ENCODE peak calls at places on chromosomes 12 and 14, in nine cellular contexts. One of them, this sample, is unnamed.

GRCh38 chr12:95205685-95206084 is 11.6 kb downstream of the FGD6 start:
- DNase-seq in cardiac muscle cell: peak
- DNase-seq in A549: peak
- DNase-seq in nephron progenitor cell: no peak
- DNase-seq in foreskin fibroblast: peak
- DNase-seq in fibroblast of mammary gland: peak
- DNase-seq in RWPE2: peak
- DNase-seq in lung: no peak
- DNase-seq in heart right ventricle: no peak
- DNase-seq in this sample: no peak

GRCh38 chr14:73491256-73491976 is 683 bp downstream of the RIOX1 start:
- DNase-seq in cardiac muscle cell: peak
- DNase-seq in A549: peak
- DNase-seq in nephron progenitor cell: peak
- DNase-seq in foreskin fibroblast: peak
- DNase-seq in fibroblast of mammary gland: peak
- DNase-seq in RWPE2: peak
- DNase-seq in lung: peak
- DNase-seq in heart right ventricle: peak
- DNase-seq in this sample: peak

GRCh38 chr12:127809236-127809635 is 457.7 kb upstream of the TMEM132C start:
- DNase-seq in cardiac muscle cell: peak
- DNase-seq in A549: no peak
- DNase-seq in nephron progenitor cell: no peak
- DNase-seq in foreskin fibroblast: peak
- DNase-seq in fibroblast of mammary gland: peak
- DNase-seq in RWPE2: no peak
- DNase-seq in lung: no peak
- DNase-seq in heart right ventricle: peak
- DNase-seq in this sample: no peak

GRCh38 chr12:126507231-126507630 is 1442.0 kb downstream of the AACS start:
- DNase-seq in cardiac muscle cell: no peak
- DNase-seq in A549: no peak
- DNase-seq in nephron progenitor cell: no peak
- DNase-seq in foreskin fibroblast: peak
- DNase-seq in fibroblast of mammary gland: no peak
- DNase-seq in RWPE2: no peak
- DNase-seq in lung: no peak
- DNase-seq in heart right ventricle: no peak
- DNase-seq in this sample: no peak

GRCh38 chr12:32031109-32031508 is 71.9 kb downstream of the RESF1 start:
- DNase-seq in cardiac muscle cell: peak
- DNase-seq in A549: no peak
- DNase-seq in nephron progenitor cell: no peak
- DNase-seq in foreskin fibroblast: no peak
- DNase-seq in fibroblast of mammary gland: no peak
- DNase-seq in RWPE2: no peak
- DNase-seq in lung: no peak
- DNase-seq in heart right ventricle: no peak
- DNase-seq in this sample: no peak

GRCh38 chr12:89016970-89017778 is 335.1 kb downstream of the DUSP6 start:
- DNase-seq in cardiac muscle cell: peak
- DNase-seq in A549: peak
- DNase-seq in nephron progenitor cell: peak
- DNase-seq in foreskin fibroblast: peak
- DNase-seq in fibroblast of mammary gland: peak
- DNase-seq in RWPE2: peak
- DNase-seq in lung: peak
- DNase-seq in heart right ventricle: peak
- DNase-seq in this sample: peak

GRCh38 chr14:93751946-93752660 is 36.2 kb downstream of the PRIMA1 start:
- DNase-seq in cardiac muscle cell: no peak
- DNase-seq in A549: no peak
- DNase-seq in nephron progenitor cell: no peak
- DNase-seq in foreskin fibroblast: no peak
- DNase-seq in fibroblast of mammary gland: no peak
- DNase-seq in RWPE2: no peak
- DNase-seq in lung: no peak
- DNase-seq in heart right ventricle: no peak
- DNase-seq in this sample: no peak

GRCh38 chr14:103334644-103335603 is 887 bp downstream of the EIF5 start:
- DNase-seq in cardiac muscle cell: peak
- DNase-seq in A549: no peak
- DNase-seq in nephron progenitor cell: peak
- DNase-seq in foreskin fibroblast: peak
- DNase-seq in fibroblast of mammary gland: peak
- DNase-seq in RWPE2: peak
- DNase-seq in lung: peak
- DNase-seq in heart right ventricle: peak
- DNase-seq in this sample: peak

GRCh38 chr12:57430117-57430930 is 519 bp downstream of the R3HDM2 start:
- DNase-seq in cardiac muscle cell: peak
- DNase-seq in A549: peak
- DNase-seq in nephron progenitor cell: peak
- DNase-seq in foreskin fibroblast: no peak
- DNase-seq in fibroblast of mammary gland: peak
- DNase-seq in RWPE2: no peak
- DNase-seq in lung: peak
- DNase-seq in heart right ventricle: peak
- DNase-seq in this sample: peak

GRCh38 chr12:2156333-2156732 is 103.5 kb downstream of the CACNA1C start:
- DNase-seq in cardiac muscle cell: no peak
- DNase-seq in A549: no peak
- DNase-seq in nephron progenitor cell: no peak
- DNase-seq in foreskin fibroblast: no peak
- DNase-seq in fibroblast of mammary gland: no peak
- DNase-seq in RWPE2: no peak
- DNase-seq in lung: no peak
- DNase-seq in heart right ventricle: no peak
- DNase-seq in this sample: no peak

GRCh38 chr14:95006479-95006878 is 150.8 kb downstream of the DICER1 start:
- DNase-seq in cardiac muscle cell: no peak
- DNase-seq in A549: no peak
- DNase-seq in nephron progenitor cell: no peak
- DNase-seq in foreskin fibroblast: no peak
- DNase-seq in fibroblast of mammary gland: no peak
- DNase-seq in RWPE2: no peak
- DNase-seq in lung: no peak
- DNase-seq in heart right ventricle: no peak
- DNase-seq in this sample: no peak

GRCh38 chr14:90179809-90180779 is 76.3 kb upstream of the PSMC1 start:
- DNase-seq in cardiac muscle cell: no peak
- DNase-seq in A549: no peak
- DNase-seq in nephron progenitor cell: no peak
- DNase-seq in foreskin fibroblast: no peak
- DNase-seq in fibroblast of mammary gland: no peak
- DNase-seq in RWPE2: no peak
- DNase-seq in lung: no peak
- DNase-seq in heart right ventricle: no peak
- DNase-seq in this sample: no peak

GRCh38 chr12:75738486-75738885 is 227.1 kb upstream of the KRR1 start:
- DNase-seq in cardiac muscle cell: peak
- DNase-seq in A549: no peak
- DNase-seq in nephron progenitor cell: no peak
- DNase-seq in foreskin fibroblast: peak
- DNase-seq in fibroblast of mammary gland: peak
- DNase-seq in RWPE2: no peak
- DNase-seq in lung: no peak
- DNase-seq in heart right ventricle: no peak
- DNase-seq in this sample: peak

GRCh38 chr14:35305633-35306032 is 13.5 kb downstream of the PSMA6 start:
- DNase-seq in cardiac muscle cell: no peak
- DNase-seq in A549: no peak
- DNase-seq in nephron progenitor cell: no peak
- DNase-seq in foreskin fibroblast: no peak
- DNase-seq in fibroblast of mammary gland: no peak
- DNase-seq in RWPE2: no peak
- DNase-seq in lung: no peak
- DNase-seq in heart right ventricle: no peak
- DNase-seq in this sample: no peak

GRCh38 chr12:88650715-88651114 is 70.4 kb upstream of the KITLG start:
- DNase-seq in cardiac muscle cell: peak
- DNase-seq in A549: no peak
- DNase-seq in nephron progenitor cell: no peak
- DNase-seq in foreskin fibroblast: peak
- DNase-seq in fibroblast of mammary gland: peak
- DNase-seq in RWPE2: no peak
- DNase-seq in lung: no peak
- DNase-seq in heart right ventricle: no peak
- DNase-seq in this sample: no peak

GRCh38 chr14:51341338-51341737 is 101.3 kb downstream of the TMX1 start:
- DNase-seq in cardiac muscle cell: no peak
- DNase-seq in A549: no peak
- DNase-seq in nephron progenitor cell: no peak
- DNase-seq in foreskin fibroblast: peak
- DNase-seq in fibroblast of mammary gland: no peak
- DNase-seq in RWPE2: no peak
- DNase-seq in lung: no peak
- DNase-seq in heart right ventricle: no peak
- DNase-seq in this sample: no peak

GRCh38 chr14:56145181-56145580 is 27.0 kb downstream of the PELI2 start:
- DNase-seq in cardiac muscle cell: peak
- DNase-seq in A549: no peak
- DNase-seq in nephron progenitor cell: no peak
- DNase-seq in foreskin fibroblast: no peak
- DNase-seq in fibroblast of mammary gland: peak
- DNase-seq in RWPE2: no peak
- DNase-seq in lung: no peak
- DNase-seq in heart right ventricle: no peak
- DNase-seq in this sample: no peak

GRCh38 chr14:23483216-23483854 is 13.8 kb downstream of the NGDN start:
- DNase-seq in cardiac muscle cell: peak
- DNase-seq in A549: peak
- DNase-seq in nephron progenitor cell: peak
- DNase-seq in foreskin fibroblast: peak
- DNase-seq in fibroblast of mammary gland: peak
- DNase-seq in RWPE2: no peak
- DNase-seq in lung: no peak
- DNase-seq in heart right ventricle: no peak
- DNase-seq in this sample: peak

GRCh38 chr14:102967506-102967795 is 45.0 kb downstream of the AMN start:
- DNase-seq in cardiac muscle cell: no peak
- DNase-seq in A549: no peak
- DNase-seq in nephron progenitor cell: no peak
- DNase-seq in foreskin fibroblast: no peak
- DNase-seq in fibroblast of mammary gland: no peak
- DNase-seq in RWPE2: no peak
- DNase-seq in lung: no peak
- DNase-seq in heart right ventricle: no peak
- DNase-seq in this sample: no peak

GRCh38 chr12:49933793-49934192 is 16.7 kb upstream of the AQP2 start:
- DNase-seq in cardiac muscle cell: peak
- DNase-seq in A549: no peak
- DNase-seq in nephron progenitor cell: no peak
- DNase-seq in foreskin fibroblast: peak
- DNase-seq in fibroblast of mammary gland: peak
- DNase-seq in RWPE2: no peak
- DNase-seq in lung: no peak
- DNase-seq in heart right ventricle: no peak
- DNase-seq in this sample: no peak

GRCh38 chr14:21206753-21207684 is 51.2 kb upstream of the OR5AU1 start:
- DNase-seq in cardiac muscle cell: no peak
- DNase-seq in A549: no peak
- DNase-seq in nephron progenitor cell: no peak
- DNase-seq in foreskin fibroblast: no peak
- DNase-seq in fibroblast of mammary gland: no peak
- DNase-seq in RWPE2: no peak
- DNase-seq in lung: no peak
- DNase-seq in heart right ventricle: no peak
- DNase-seq in this sample: no peak
- TF ChIP-seq CTCF in cardiac muscle cell: no peak
- TF ChIP-seq CTCF in A549: no peak
- TF ChIP-seq CTCF in nephron progenitor cell: no peak
- TF ChIP-seq CTCF in foreskin fibroblast: no peak
- TF ChIP-seq CTCF in fibroblast of mammary gland: no peak
- TF ChIP-seq CTCF in RWPE2: no peak
- TF ChIP-seq CTCF in lung: no peak
- TF ChIP-seq CTCF in heart right ventricle: no peak
- TF ChIP-seq CTCF in this sample: no peak

DNA sequence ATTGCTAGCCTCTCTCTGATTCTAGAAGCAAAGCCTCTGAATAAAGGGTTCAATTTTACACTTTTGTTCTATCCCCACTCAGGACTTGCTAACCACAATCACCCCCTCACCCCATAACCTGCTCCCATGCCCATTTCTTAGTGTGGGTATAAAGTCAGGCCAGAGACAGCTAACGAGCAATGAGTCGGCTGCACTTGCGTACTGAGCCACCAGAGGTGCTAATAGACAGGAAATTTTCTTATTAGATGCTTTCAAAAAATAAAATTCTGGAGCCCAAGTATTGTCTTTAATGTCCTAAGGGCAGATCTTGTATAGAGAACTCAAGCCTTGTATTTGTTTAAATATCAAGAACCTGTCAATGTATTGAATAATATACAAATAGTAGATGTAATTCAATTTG is 256.9 kb downstream of the SYT1 start:
- DNase-seq in cardiac muscle cell: peak
- DNase-seq in A549: peak
- DNase-seq in nephron progenitor cell: no peak
- DNase-seq in foreskin fibroblast: peak
- DNase-seq in fibroblast of mammary gland: no peak
- DNase-seq in RWPE2: no peak
- DNase-seq in lung: no peak
- DNase-seq in heart right ventricle: no peak
- DNase-seq in this sample: no peak
- TF ChIP-seq CTCF in cardiac muscle cell: peak
- TF ChIP-seq CTCF in A549: peak
- TF ChIP-seq CTCF in nephron progenitor cell: peak
- TF ChIP-seq CTCF in foreskin fibroblast: peak
- TF ChIP-seq CTCF in fibroblast of mammary gland: peak
- TF ChIP-seq CTCF in RWPE2: peak
- TF ChIP-seq CTCF in lung: no peak
- TF ChIP-seq CTCF in heart right ventricle: no peak
- TF ChIP-seq CTCF in this sample: peak

GRCh38 chr12:25970916-25971674 is 12.6 kb downstream of the RASSF8 start:
- DNase-seq in cardiac muscle cell: peak
- DNase-seq in A549: no peak
- DNase-seq in nephron progenitor cell: no peak
- DNase-seq in foreskin fibroblast: peak
- DNase-seq in fibroblast of mammary gland: peak
- DNase-seq in RWPE2: no peak
- DNase-seq in lung: no peak
- DNase-seq in heart right ventricle: no peak
- DNase-seq in this sample: no peak
- TF ChIP-seq CTCF in cardiac muscle cell: peak
- TF ChIP-seq CTCF in A549: no peak
- TF ChIP-seq CTCF in nephron progenitor cell: peak
- TF ChIP-seq CTCF in foreskin fibroblast: no peak
- TF ChIP-seq CTCF in fibroblast of mammary gland: peak
- TF ChIP-seq CTCF in RWPE2: no peak
- TF ChIP-seq CTCF in lung: no peak
- TF ChIP-seq CTCF in heart right ventricle: peak
- TF ChIP-seq CTCF in this sample: no peak

DNA sequence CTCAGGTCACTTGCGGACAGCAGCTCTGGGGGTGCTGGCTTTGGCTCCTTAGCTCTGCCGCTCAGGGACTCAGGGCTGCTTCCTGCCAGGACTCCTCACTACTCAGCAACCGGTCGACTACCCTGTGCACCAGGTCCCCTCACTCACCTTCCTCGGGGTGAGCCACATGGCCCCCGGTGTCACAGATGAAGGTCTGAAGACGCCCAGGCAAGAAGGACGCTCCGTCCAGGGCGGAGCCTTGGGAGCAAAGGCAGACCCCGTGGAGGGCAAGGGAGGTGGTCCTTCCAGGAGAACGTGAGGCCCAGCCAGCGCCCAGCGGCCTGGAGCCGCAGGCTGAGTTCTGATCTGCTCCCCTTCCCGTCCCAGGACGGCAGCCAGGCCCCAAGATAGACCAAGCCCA is 32.0 kb downstream of the SLC6A12 start:
- DNase-seq in cardiac muscle cell: no peak
- DNase-seq in A549: no peak
- DNase-seq in nephron progenitor cell: no peak
- DNase-seq in foreskin fibroblast: no peak
- DNase-seq in fibroblast of mammary gland: no peak
- DNase-seq in RWPE2: no peak
- DNase-seq in lung: no peak
- DNase-seq in heart right ventricle: no peak
- DNase-seq in this sample: no peak
- TF ChIP-seq CTCF in cardiac muscle cell: no peak
- TF ChIP-seq CTCF in A549: no peak
- TF ChIP-seq CTCF in nephron progenitor cell: no peak
- TF ChIP-seq CTCF in foreskin fibroblast: no peak
- TF ChIP-seq CTCF in fibroblast of mammary gland: no peak
- TF ChIP-seq CTCF in RWPE2: no peak
- TF ChIP-seq CTCF in lung: no peak
- TF ChIP-seq CTCF in heart right ventricle: no peak
- TF ChIP-seq CTCF in this sample: no peak

This sample was measured in GM10248.